ENCODE peak calls at places on chromosome 4, in five cellular contexts. P is H7, J is A172, B is hypothalamus, T is RWPE1. A is an unnamed sample.

GRCh38 chr4:167956676-167957075 is 135.7 kb upstream of the ANXA10 start:
- DNase-seq in P (no peak), J (no peak), B (no peak), T (peak; percentile 3), A (no peak)

GRCh38 chr4:146333187-146333894 is 119.0 kb downstream of the REELD1 start:
- DNase-seq in P (no peak), J (peak; percentile 75), B (no peak), T (peak; percentile 29), A (no peak)

GRCh38 chr4:77938560-77938959 is 75.9 kb downstream of the MRPL1 start:
- DNase-seq in P (no peak), J (no peak), B (no peak), T (no peak), A (no peak)

GRCh38 chr4:2436301-2436700 is 17.5 kb downstream of the CFAP99 start:
- DNase-seq in P (no peak), J (no peak), B (peak; percentile 56), T (no peak), A (no peak)

GRCh38 chr4:23368081-23368697 is 521.7 kb downstream of the PPARGC1A start:
- DNase-seq in P (peak; percentile 41), J (peak; percentile 37), B (no peak), T (no peak), A (no peak)

GRCh38 chr4:128454281-128455075 is 166.9 kb upstream of the PGRMC2 start:
- DNase-seq in P (peak; percentile 78), J (peak; percentile 90), B (peak; percentile 63), T (peak; percentile 92), A (peak; percentile 53)

GRCh38 chr4:174058846-174059245 is 224.6 kb downstream of the FBXO8 start:
- DNase-seq in P (no peak), J (no peak), B (no peak), T (no peak), A (no peak)

GRCh38 chr4:92450694-92451093 is 146.9 kb downstream of the GRID2 start:
- DNase-seq in P (no peak), J (no peak), B (no peak), T (no peak), A (no peak)

GRCh38 chr4:21413807-21414370 is 534.7 kb downstream of the KCNIP4 start:
- DNase-seq in P (no peak), J (no peak), B (no peak), T (no peak), A (no peak)

GRCh38 chr4:7765676-7766075 is 174.0 kb downstream of the AFAP1 start:
- DNase-seq in P (no peak), J (no peak), B (no peak), T (no peak), A (no peak)

GRCh38 chr4:139188648-139189416 is 11.8 kb upstream of the ELF2 start:
- DNase-seq in P (peak; percentile 20), J (no peak), B (no peak), T (no peak), A (no peak)

GRCh38 chr4:8077181-8078108 is 81.2 kb downstream of the ABLIM2 start:
- DNase-seq in P (no peak), J (no peak), B (no peak), T (no peak), A (no peak)

GRCh38 chr4:85741921-85742591 is 267.1 kb downstream of the ARHGAP24 start:
- DNase-seq in P (no peak), J (no peak), B (peak; percentile 65), T (no peak), A (peak; percentile 59)

GRCh38 chr4:84957509-84958420 is 8.7 kb downstream of the WDFY3 start:
- DNase-seq in P (no peak), J (no peak), B (no peak), T (no peak), A (no peak)

A was measured in amygdala.